ENCODE peak calls at places on chromosome 20, in four cellular contexts. One of them, this sample, is unnamed.
A peak's percentile ranks its signal among the peaks of the same experiment; 100 is the strongest.

GRCh38 chr20:63708301-63709148 is 686 bp downstream of the ZGPAT start:
- DNase-seq in OCI-LY7: no peak
- DNase-seq in effector memory CD4-positive, alpha-beta T cell: no peak
- DNase-seq in mammary epithelial cell: peak; percentile 37
- DNase-seq in this sample: no peak

GRCh38 chr20:33387177-33387576 is 14.1 kb downstream of the CDK5RAP1 start:
- DNase-seq in mammary epithelial cell: peak; percentile 71
- DNase-seq in effector memory CD4-positive, alpha-beta T cell: no peak
- DNase-seq in OCI-LY7: no peak
- DNase-seq in this sample: no peak

GRCh38 chr20:49210101-49210749 is 9.0 kb upstream of the DDX27 start:
- DNase-seq in OCI-LY7: no peak
- DNase-seq in mammary epithelial cell: no peak
- DNase-seq in effector memory CD4-positive, alpha-beta T cell: no peak
- DNase-seq in this sample: no peak

GRCh38 chr20:49510562-49511117 is 28.2 kb upstream of the KCNB1 start:
- DNase-seq in mammary epithelial cell: no peak
- DNase-seq in OCI-LY7: no peak
- DNase-seq in effector memory CD4-positive, alpha-beta T cell: no peak
- DNase-seq in this sample: no peak

GRCh38 chr20:13554706-13555105 is 84.0 kb downstream of the TASP1 start:
- DNase-seq in effector memory CD4-positive, alpha-beta T cell: no peak
- DNase-seq in mammary epithelial cell: peak; percentile 58
- DNase-seq in OCI-LY7: no peak
- DNase-seq in this sample: no peak

GRCh38 chr20:36745234-36745926 is 510 bp downstream of the NDRG3 start:
- DNase-seq in mammary epithelial cell: peak; percentile 4
- DNase-seq in OCI-LY7: peak; percentile 69
- DNase-seq in effector memory CD4-positive, alpha-beta T cell: peak; percentile 6
- DNase-seq in this sample: no peak

GRCh38 chr20:43102394-43102793 is 87.3 kb downstream of the PTPRT start:
- DNase-seq in mammary epithelial cell: no peak
- DNase-seq in effector memory CD4-positive, alpha-beta T cell: no peak
- DNase-seq in OCI-LY7: peak; percentile 7
- DNase-seq in this sample: peak; percentile 11

GRCh38 chr20:309841-310644 is 12.7 kb downstream of the ZCCHC3 start:
- DNase-seq in mammary epithelial cell: peak; percentile 36
- DNase-seq in effector memory CD4-positive, alpha-beta T cell: peak; percentile 35
- DNase-seq in OCI-LY7: peak; percentile 98
- DNase-seq in this sample: peak; percentile 97

GRCh38 chr20:41774291-41774690 is 156.1 kb upstream of the CHD6 start:
- DNase-seq in effector memory CD4-positive, alpha-beta T cell: no peak
- DNase-seq in OCI-LY7: no peak
- DNase-seq in mammary epithelial cell: no peak
- DNase-seq in this sample: no peak

GRCh38 chr20:40683221-40683893 is 5.7 kb downstream of the MAFB start:
- DNase-seq in effector memory CD4-positive, alpha-beta T cell: no peak
- DNase-seq in OCI-LY7: no peak
- DNase-seq in mammary epithelial cell: peak; percentile 6
- DNase-seq in this sample: no peak

GRCh38 chr20:46787986-46788762 is 78.7 kb downstream of the SLC2A10 start:
- DNase-seq in mammary epithelial cell: no peak
- DNase-seq in effector memory CD4-positive, alpha-beta T cell: no peak
- DNase-seq in OCI-LY7: no peak
- DNase-seq in this sample: no peak

GRCh38 chr20:54633903-54634302 is 158.5 kb downstream of the DOK5 start:
- DNase-seq in effector memory CD4-positive, alpha-beta T cell: no peak
- DNase-seq in OCI-LY7: peak; percentile 8
- DNase-seq in mammary epithelial cell: no peak
- DNase-seq in this sample: no peak

GRCh38 chr20:16352751-16353150 is 220.5 kb downstream of the KIF16B start:
- DNase-seq in effector memory CD4-positive, alpha-beta T cell: no peak
- DNase-seq in OCI-LY7: no peak
- DNase-seq in mammary epithelial cell: no peak
- DNase-seq in this sample: no peak

GRCh38 chr20:63769891-63770474 is 30.4 kb downstream of the SLC2A4RG start:
- DNase-seq in OCI-LY7: no peak
- DNase-seq in effector memory CD4-positive, alpha-beta T cell: no peak
- DNase-seq in mammary epithelial cell: no peak
- DNase-seq in this sample: no peak

GRCh38 chr20:4180355-4180754 is 165.0 kb upstream of the RNF24 start:
- DNase-seq in OCI-LY7: no peak
- DNase-seq in mammary epithelial cell: no peak
- DNase-seq in effector memory CD4-positive, alpha-beta T cell: no peak
- DNase-seq in this sample: no peak

GRCh38 chr20:4041748-4042411 is 26.5 kb upstream of the RNF24 start:
- DNase-seq in mammary epithelial cell: peak; percentile 98
- DNase-seq in OCI-LY7: no peak
- DNase-seq in effector memory CD4-positive, alpha-beta T cell: no peak
- DNase-seq in this sample: no peak

GRCh38 chr20:56414842-56415765 is 3.0 kb downstream of the CASS4 start:
- DNase-seq in effector memory CD4-positive, alpha-beta T cell: no peak
- DNase-seq in mammary epithelial cell: no peak
- DNase-seq in OCI-LY7: no peak
- DNase-seq in this sample: no peak

GRCh38 chr20:53020834-53021233 is 48.7 kb downstream of the TSHZ2 start:
- DNase-seq in mammary epithelial cell: no peak
- DNase-seq in OCI-LY7: peak; percentile 37
- DNase-seq in effector memory CD4-positive, alpha-beta T cell: no peak
- DNase-seq in this sample: no peak

GRCh38 chr20:22623211-22623610 is 38.8 kb upstream of the FOXA2 start:
- DNase-seq in OCI-LY7: no peak
- DNase-seq in mammary epithelial cell: no peak
- DNase-seq in effector memory CD4-positive, alpha-beta T cell: no peak
- DNase-seq in this sample: no peak

GRCh38 chr20:46807998-46808397 is 86.6 kb upstream of the EYA2 start:
- DNase-seq in mammary epithelial cell: no peak
- DNase-seq in effector memory CD4-positive, alpha-beta T cell: no peak
- DNase-seq in OCI-LY7: no peak
- DNase-seq in this sample: no peak

GRCh38 chr20:45742596-45742995 is 20.4 kb downstream of the SPINT4 start:
- DNase-seq in OCI-LY7: no peak
- DNase-seq in mammary epithelial cell: no peak
- DNase-seq in effector memory CD4-positive, alpha-beta T cell: no peak
- DNase-seq in this sample: no peak

GRCh38 chr20:2521369-2522305 is 12.9 kb upstream of the ZNF343 start:
- DNase-seq in effector memory CD4-positive, alpha-beta T cell: peak; percentile 17
- DNase-seq in OCI-LY7: peak; percentile 58
- DNase-seq in mammary epithelial cell: peak; percentile 6
- DNase-seq in this sample: no peak

GRCh38 chr20:4082406-4083102 is 67.2 kb upstream of the RNF24 start:
- DNase-seq in OCI-LY7: no peak
- DNase-seq in effector memory CD4-positive, alpha-beta T cell: peak; percentile 31
- DNase-seq in mammary epithelial cell: peak; percentile 79
- DNase-seq in this sample: no peak

GRCh38 chr20:41308726-41309413 is 8.7 kb downstream of the ZHX3 start:
- DNase-seq in effector memory CD4-positive, alpha-beta T cell: no peak
- DNase-seq in OCI-LY7: no peak
- DNase-seq in mammary epithelial cell: no peak
- DNase-seq in this sample: no peak

GRCh38 chr20:36268501-36269342 is 32.4 kb downstream of the AAR2 start:
- DNase-seq in effector memory CD4-positive, alpha-beta T cell: no peak
- DNase-seq in OCI-LY7: no peak
- DNase-seq in mammary epithelial cell: no peak
- DNase-seq in this sample: no peak

GRCh38 chr20:10565191-10565921 is 108.4 kb downstream of the JAG1 start:
- DNase-seq in OCI-LY7: no peak
- DNase-seq in effector memory CD4-positive, alpha-beta T cell: no peak
- DNase-seq in mammary epithelial cell: peak; percentile 59
- DNase-seq in this sample: no peak

GRCh38 chr20:23417861-23418260 is 3.4 kb downstream of the NAPB start:
- DNase-seq in mammary epithelial cell: no peak
- DNase-seq in OCI-LY7: no peak
- DNase-seq in effector memory CD4-positive, alpha-beta T cell: no peak
- DNase-seq in this sample: no peak

GRCh38 chr20:51884561-51884960 is 82.2 kb upstream of the SALL4 start:
- DNase-seq in effector memory CD4-positive, alpha-beta T cell: no peak
- DNase-seq in OCI-LY7: no peak
- DNase-seq in mammary epithelial cell: no peak
- DNase-seq in this sample: no peak

GRCh38 chr20:49397525-49397924 is 84.9 kb downstream of the KCNB1 start:
- DNase-seq in mammary epithelial cell: peak; percentile 59
- DNase-seq in OCI-LY7: no peak
- DNase-seq in effector memory CD4-positive, alpha-beta T cell: no peak
- DNase-seq in this sample: no peak

DNA sequence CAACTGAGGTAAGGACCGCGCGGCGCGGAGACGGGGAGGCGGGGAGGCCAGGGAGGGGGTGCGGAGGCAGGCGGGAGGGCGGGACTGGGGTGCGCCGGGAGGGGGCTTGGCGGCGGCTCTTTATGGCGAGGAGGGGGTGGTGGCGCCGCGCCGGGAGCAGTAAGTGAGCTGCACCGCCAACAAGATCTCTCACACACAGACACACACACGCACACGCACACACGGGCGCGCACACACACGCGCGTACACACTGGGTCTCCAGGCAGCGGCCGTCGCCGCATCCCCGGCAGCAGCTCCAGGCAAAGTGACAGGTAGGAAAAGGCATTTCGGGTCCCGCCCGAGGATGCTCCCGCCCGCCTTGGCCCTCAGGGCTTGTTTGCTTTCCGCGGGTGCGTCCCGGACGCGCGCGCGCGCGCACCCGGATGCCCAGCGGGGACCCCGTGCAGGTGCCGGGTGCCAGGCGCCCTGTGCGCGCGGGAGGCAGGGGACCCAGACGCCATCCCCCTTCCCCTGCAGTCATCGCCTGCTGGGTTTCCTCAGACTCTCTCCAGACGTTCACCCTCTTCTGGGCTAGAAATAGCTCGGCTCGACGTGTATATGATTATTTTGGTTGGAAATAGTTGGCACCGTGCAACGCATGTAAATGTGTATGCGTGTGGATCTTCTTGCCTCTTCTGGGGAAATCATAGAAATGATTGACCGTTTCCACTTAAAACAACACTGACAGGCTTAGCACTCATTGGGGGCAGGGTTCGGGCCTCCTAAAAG is at the start of gene PLCB4:
- DNase-seq in OCI-LY7: no peak
- DNase-seq in mammary epithelial cell: peak; percentile 35
- DNase-seq in effector memory CD4-positive, alpha-beta T cell: no peak
- DNase-seq in this sample: no peak
- H3K27ac ChIP-seq in OCI-LY7: no peak within 1 kb of the TSS
- H3K27ac ChIP-seq in mammary epithelial cell: peak within 1 kb of the TSS; percentile 16
- H3K27ac ChIP-seq in effector memory CD4-positive, alpha-beta T cell: no peak within 1 kb of the TSS
- H3K27ac ChIP-seq in this sample: no peak within 1 kb of the TSS

GRCh38 chr20:38766071-38766470 is 17.8 kb downstream of the ACTR5 start:
- DNase-seq in OCI-LY7: no peak
- DNase-seq in effector memory CD4-positive, alpha-beta T cell: no peak
- DNase-seq in mammary epithelial cell: no peak
- DNase-seq in this sample: no peak
- H3K36me3 ChIP-seq in OCI-LY7: peaks cover 96% of the 10 kb centered on the region
- H3K36me3 ChIP-seq in effector memory CD4-positive, alpha-beta T cell: peaks cover 75% of the 10 kb centered on the region
- H3K36me3 ChIP-seq in mammary epithelial cell: peaks cover 11% of the 10 kb centered on the region
- H3K36me3 ChIP-seq in this sample: peaks cover 18% of the 10 kb centered on the region

GRCh38 chr20:62305149-62305764 is 2.5 kb downstream of the ADRM1 start:
- DNase-seq in mammary epithelial cell: peak; percentile 32
- DNase-seq in OCI-LY7: no peak
- DNase-seq in effector memory CD4-positive, alpha-beta T cell: no peak
- DNase-seq in this sample: no peak
- H3K4me3 ChIP-seq in mammary epithelial cell: peak overlapping the region; percentile 95
- H3K4me3 ChIP-seq in OCI-LY7: peak overlapping the region; percentile 100
- H3K4me3 ChIP-seq in effector memory CD4-positive, alpha-beta T cell: no peak overlapping the region
- H3K4me3 ChIP-seq in this sample: no peak overlapping the region

GRCh38 chr20:20210327-20210726 is 157.6 kb upstream of the INSM1 start:
- DNase-seq in OCI-LY7: no peak
- DNase-seq in effector memory CD4-positive, alpha-beta T cell: no peak
- DNase-seq in mammary epithelial cell: no peak
- DNase-seq in this sample: no peak
- H3K27ac ChIP-seq in OCI-LY7: no peak overlapping the region
- H3K27ac ChIP-seq in effector memory CD4-positive, alpha-beta T cell: no peak overlapping the region
- H3K27ac ChIP-seq in mammary epithelial cell: no peak overlapping the region
- H3K27ac ChIP-seq in this sample: no peak overlapping the region

DNA sequence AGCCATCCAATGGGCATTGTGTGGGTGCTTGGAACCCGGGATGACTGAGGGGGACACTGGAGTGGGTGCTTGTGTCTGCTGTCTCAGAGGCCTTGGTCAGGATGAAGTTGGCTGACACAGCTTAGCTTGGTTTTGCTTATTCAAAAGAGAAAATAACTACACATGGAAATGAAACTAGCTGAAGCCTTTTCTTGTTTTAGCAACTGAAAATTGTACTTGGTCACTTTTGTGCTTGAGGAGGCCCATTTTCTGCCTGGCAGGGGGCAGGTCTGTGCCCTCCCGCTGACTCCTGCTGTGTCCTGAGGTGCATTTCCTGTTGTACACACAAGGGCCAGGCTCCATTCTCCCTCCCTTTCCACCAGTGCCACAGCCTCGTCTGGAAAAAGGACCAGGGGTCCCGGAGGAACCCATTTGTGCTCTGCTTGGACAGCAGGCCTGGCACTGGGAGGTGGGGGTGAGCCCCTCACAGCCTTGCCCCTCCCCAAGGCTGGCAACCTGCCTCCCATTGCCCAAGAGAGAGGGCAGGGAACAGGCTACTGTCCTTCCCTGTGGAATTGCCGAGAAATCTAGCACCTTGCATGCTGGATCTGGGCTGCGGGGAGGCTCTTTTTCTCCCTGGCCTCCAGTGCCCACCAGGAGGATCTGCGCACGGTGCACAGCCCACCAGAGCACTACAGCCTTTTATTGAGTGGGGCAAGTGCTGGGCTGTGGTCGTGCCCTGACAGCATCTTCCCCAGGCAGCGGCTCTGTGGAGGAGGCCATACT is 49.4 kb downstream of the PYGB start:
- DNase-seq in OCI-LY7: no peak
- DNase-seq in effector memory CD4-positive, alpha-beta T cell: no peak
- DNase-seq in mammary epithelial cell: no peak
- DNase-seq in this sample: no peak
- H3K36me3 ChIP-seq in OCI-LY7: peaks cover 7% of the 10 kb centered on the region
- H3K36me3 ChIP-seq in effector memory CD4-positive, alpha-beta T cell: peaks cover 6% of the 10 kb centered on the region
- H3K36me3 ChIP-seq in mammary epithelial cell: peaks cover 35% of the 10 kb centered on the region
- H3K36me3 ChIP-seq in this sample: peaks cover 11% of the 10 kb centered on the region

GRCh38 chr20:62141043-62141396 is 2.2 kb downstream of the PSMA7 start:
- DNase-seq in OCI-LY7: no peak
- DNase-seq in mammary epithelial cell: no peak
- DNase-seq in effector memory CD4-positive, alpha-beta T cell: no peak
- DNase-seq in this sample: no peak
- H3K4me3 ChIP-seq in OCI-LY7: peak overlapping the region; percentile 98
- H3K4me3 ChIP-seq in mammary epithelial cell: peak overlapping the region; percentile 81
- H3K4me3 ChIP-seq in effector memory CD4-positive, alpha-beta T cell: peak overlapping the region; percentile 52
- H3K4me3 ChIP-seq in this sample: no peak overlapping the region

GRCh38 chr20:57442160-57442887 is 51.1 kb downstream of the RBM38 start:
- DNase-seq in OCI-LY7: no peak
- DNase-seq in effector memory CD4-positive, alpha-beta T cell: no peak
- DNase-seq in mammary epithelial cell: no peak
- DNase-seq in this sample: no peak

GRCh38 chr20:57440678-57441509 is 49.7 kb downstream of the RBM38 start:
- DNase-seq in mammary epithelial cell: no peak
- DNase-seq in effector memory CD4-positive, alpha-beta T cell: no peak
- DNase-seq in OCI-LY7: no peak
- DNase-seq in this sample: no peak

GRCh38 chr20:57439993-57440392 is 48.8 kb downstream of the RBM38 start:
- DNase-seq in effector memory CD4-positive, alpha-beta T cell: no peak
- DNase-seq in mammary epithelial cell: no peak
- DNase-seq in OCI-LY7: no peak
- DNase-seq in this sample: no peak

GRCh38 chr20:57442888-57443239 is 51.7 kb downstream of the RBM38 start:
- DNase-seq in OCI-LY7: no peak
- DNase-seq in mammary epithelial cell: no peak
- DNase-seq in effector memory CD4-positive, alpha-beta T cell: no peak
- DNase-seq in this sample: no peak

GRCh38 chr20:57441510-57442154 is 50.4 kb downstream of the RBM38 start:
- DNase-seq in effector memory CD4-positive, alpha-beta T cell: no peak
- DNase-seq in mammary epithelial cell: no peak
- DNase-seq in OCI-LY7: no peak
- DNase-seq in this sample: no peak
- H3K27ac ChIP-seq in effector memory CD4-positive, alpha-beta T cell: no peak overlapping the region
- H3K27ac ChIP-seq in mammary epithelial cell: no peak overlapping the region
- H3K27ac ChIP-seq in OCI-LY7: no peak overlapping the region
- H3K27ac ChIP-seq in this sample: no peak overlapping the region

This sample was measured in iPS DF 6.9.